ENCODE peak calls at places on chromosomes 2 and 18, in ten cellular contexts. B is HCT116, C is spleen, V is K562, K is prostate gland, J is breast epithelium, T is uterus, F is ovary, Z is HepG2, S is upper lobe of left lung. Y is an unnamed sample.
A peak's percentile ranks its signal among the peaks of the same experiment; 100 is the strongest.

GRCh38 chr2:158676696-158677095 is 118.4 kb upstream of the DAPL1 start:
- DNase-seq in C (no peak), Z (no peak), K (peak; percentile 51), B (no peak), J (no peak), S (no peak), V (no peak), T (no peak), F (no peak), Y (no peak)

GRCh38 chr2:5867045-5867444 is 174.9 kb downstream of the SOX11 start:
- DNase-seq in Z (no peak), J (no peak), F (no peak), B (no peak), S (peak; percentile 36), C (no peak), V (no peak), T (no peak), K (no peak), Y (no peak)

GRCh38 chr18:2087877-2088673 is 483.2 kb downstream of the METTL4 start:
- DNase-seq in F (no peak), C (no peak), Z (no peak), T (no peak), B (no peak), V (no peak), J (no peak), K (no peak), S (no peak), Y (no peak)

GRCh38 chr2:161116463-161116960 is 43.7 kb upstream of the TANK start:
- DNase-seq in V (no peak), C (no peak), K (no peak), B (no peak), S (no peak), F (no peak), Z (no peak), T (no peak), J (no peak), Y (no peak)

GRCh38 chr2:173075781-173076556 is at the start of gene MAP3K20:
- DNase-seq in C (peak; percentile 94), T (peak; percentile 84), F (peak; percentile 82), V (peak; percentile 72), Z (peak; percentile 38), K (peak; percentile 75), S (peak; percentile 94), B (no peak), J (peak; percentile 70), Y (peak; percentile 39)

GRCh38 chr2:159155315-159155714 is 131.2 kb downstream of the WDSUB1 start:
- DNase-seq in K (peak; percentile 72), T (no peak), C (no peak), V (no peak), Z (no peak), F (no peak), B (no peak), S (no peak), J (peak; percentile 47), Y (no peak)

GRCh38 chr2:58122040-58122439 is 75.4 kb downstream of the VRK2 start:
- DNase-seq in J (no peak), Z (no peak), S (no peak), B (no peak), T (no peak), V (peak; percentile 21), K (no peak), C (no peak), F (no peak), Y (no peak)

GRCh38 chr2:197306691-197307030 is 3.9 kb downstream of the ANKRD44 start:
- DNase-seq in J (peak; percentile 64), C (no peak), F (no peak), T (no peak), B (no peak), S (no peak), K (peak; percentile 46), Z (no peak), V (no peak), Y (no peak)

GRCh38 chr2:131093066-131093842 is at the start of gene FAM168B:
- DNase-seq in V (peak; percentile 92), F (peak; percentile 85), J (peak; percentile 80), T (peak; percentile 80), K (peak; percentile 81), S (peak; percentile 99), B (peak; percentile 73), Z (peak; percentile 82), C (peak; percentile 98), Y (peak; percentile 84)
- TF ChIP-seq POLR2A in V (peak; percentile 85), F (peak; percentile 96), J (no peak), T (peak; percentile 76), K (peak; percentile 80), S (no peak), B (peak; percentile 37), Z (peak; percentile 81), C (peak; percentile 65), Y (peak; percentile 82)

GRCh38 chr2:105329561-105330495 is at the start of gene TGFBRAP1:
- DNase-seq in K (peak; percentile 29), Z (peak; percentile 35), T (peak; percentile 22), V (peak; percentile 79), B (no peak), J (no peak), C (peak; percentile 92), F (peak; percentile 45), S (peak; percentile 94), Y (peak; percentile 61)
- TF ChIP-seq POLR2A in K (no peak), Z (peak; percentile 71), T (no peak), V (peak; percentile 65), B (no peak), J (no peak), C (no peak), F (no peak), S (no peak), Y (peak; percentile 73)

GRCh38 chr2:47088371-47089082 is 66.6 kb downstream of the STPG4 start:
- DNase-seq in Z (peak; percentile 47), T (no peak), V (peak; percentile 73), C (peak; percentile 54), S (no peak), F (no peak), B (no peak), J (no peak), K (no peak), Y (no peak)
- TF ChIP-seq POLR2A in Z (no peak), T (no peak), V (no peak), C (no peak), S (no peak), F (no peak), B (no peak), J (no peak), K (no peak), Y (no peak)

GRCh38 chr18:28174181-28174906 is 2.6 kb downstream of the CDH2 start:
- DNase-seq in F (no peak), B (no peak), K (no peak), C (no peak), V (no peak), S (no peak), T (no peak), Z (peak; percentile 40), J (no peak), Y (no peak)
- TF ChIP-seq POLR2A in F (no peak), B (no peak), K (no peak), C (no peak), V (no peak), S (no peak), T (no peak), Z (no peak), J (no peak), Y (no peak)

GRCh38 chr2:203014456-203015199 is at the start of gene NBEAL1:
- DNase-seq in Z (peak; percentile 97), T (peak; percentile 98), V (peak; percentile 92), J (peak; percentile 98), C (peak; percentile 100), K (peak; percentile 98), S (peak; percentile 100), F (peak; percentile 98), B (peak; percentile 95), Y (peak; percentile 83)
- TF ChIP-seq POLR2A in Z (peak; percentile 91), T (peak; percentile 85), V (peak; percentile 72), J (peak; percentile 17), C (peak; percentile 38), K (peak; percentile 86), S (peak; percentile 54), F (peak; percentile 83), B (no peak), Y (peak; percentile 63)